ENCODE peak calls at places on chromosome 18, in ten cellular contexts. S, M, F, L, T, Y, J, R, V and W are unnamed samples.

GRCh38 chr18:78770149-78771139 is 209.2 kb upstream of the SALL3 start:
- DNase-seq in S (no peak), M (no peak), F (no peak), L (no peak), T (peak; percentile 66), Y (no peak), J (no peak), R (no peak), V (no peak), W (no peak)

GRCh38 chr18:52236134-52236533 is 103.9 kb upstream of the DCC start:
- DNase-seq in S (no peak), M (no peak), F (no peak), L (no peak), T (no peak), Y (no peak), J (no peak), R (no peak), V (no peak), W (no peak)

GRCh38 chr18:57853864-57854263 is 50.7 kb upstream of the ATP8B1 start:
- DNase-seq in S (no peak), M (no peak), F (no peak), L (no peak), T (no peak), Y (no peak), J (no peak), R (no peak), V (no peak), W (no peak)

GRCh38 chr18:5391427-5391826 is 95.9 kb upstream of the ZBTB14 start:
- DNase-seq in S (no peak), M (no peak), F (no peak), L (no peak), T (no peak), Y (no peak), J (no peak), R (no peak), V (no peak), W (no peak)

GRCh38 chr18:36578871-36579270 is 249.9 kb downstream of the TPGS2 start:
- DNase-seq in S (no peak), M (no peak), F (no peak), L (no peak), T (no peak), Y (no peak), J (no peak), R (no peak), V (no peak), W (no peak)

GRCh38 chr18:78884502-78884901 is 95.1 kb upstream of the SALL3 start:
- DNase-seq in S (no peak), M (no peak), F (no peak), L (no peak), T (no peak), Y (no peak), J (no peak), R (no peak), V (no peak), W (no peak)

GRCh38 chr18:70036771-70037452 is 89.2 kb upstream of the CD226 start:
- DNase-seq in S (no peak), M (no peak), F (no peak), L (no peak), T (no peak), Y (no peak), J (no peak), R (no peak), V (no peak), W (no peak)

GRCh38 chr18:75304678-75305557 is 94.3 kb downstream of the TSHZ1 start:
- DNase-seq in S (no peak), M (no peak), F (no peak), L (no peak), T (no peak), Y (no peak), J (no peak), R (no peak), V (no peak), W (peak; percentile 46)

GRCh38 chr18:49548266-49548665 is 13.6 kb upstream of the LIPG start:
- DNase-seq in S (no peak), M (no peak), F (no peak), L (no peak), T (no peak), Y (no peak), J (no peak), R (no peak), V (no peak), W (no peak)

GRCh38 chr18:52237551-52237950 is 102.4 kb upstream of the DCC start:
- DNase-seq in S (no peak), M (no peak), F (no peak), L (no peak), T (no peak), Y (no peak), J (no peak), R (no peak), V (no peak), W (no peak)

GRCh38 chr18:49061906-49062831 is 111.4 kb upstream of the SMAD7 start:
- DNase-seq in S (no peak), M (no peak), F (no peak), L (no peak), T (no peak), Y (no peak), J (no peak), R (no peak), V (peak; percentile 65), W (no peak)

GRCh38 chr18:36534154-36534688 is 236.7 kb downstream of the FHOD3 start:
- DNase-seq in S (no peak), M (no peak), F (no peak), L (no peak), T (no peak), Y (no peak), J (no peak), R (no peak), V (no peak), W (no peak)

GRCh38 chr18:30886998-30887397 is 155.5 kb downstream of the DSC3 start:
- DNase-seq in S (no peak), M (no peak), F (no peak), L (no peak), T (no peak), Y (no peak), J (no peak), R (no peak), V (no peak), W (no peak)

GRCh38 chr18:62329676-62330454 is 4.8 kb downstream of the TNFRSF11A start:
- DNase-seq in S (no peak), M (no peak), F (no peak), L (no peak), T (no peak), Y (no peak), J (peak; percentile 82), R (peak; percentile 54), V (no peak), W (no peak)
- H3K4me1 ChIP-seq in S (peaks cover 24% of the 10 kb centered on the region), M (peaks cover 6% of the 10 kb centered on the region), F (peaks cover 13% of the 10 kb centered on the region), L (peaks cover 17% of the 10 kb centered on the region), T (peaks cover 9% of the 10 kb centered on the region), Y (peaks cover 8% of the 10 kb centered on the region), J (peaks cover 70% of the 10 kb centered on the region), R (peaks cover 29% of the 10 kb centered on the region), V (no peaks in the 10 kb centered on the region), W (peaks cover 6% of the 10 kb centered on the region)

GRCh38 chr18:23868341-23868740 is 146.2 kb upstream of the TTC39C start:
- DNase-seq in S (no peak), M (no peak), F (no peak), L (no peak), T (no peak), Y (no peak), J (no peak), R (no peak), V (no peak), W (no peak)
- H3K4me1 ChIP-seq in S (peaks cover 70% of the 10 kb centered on the region), M (peaks cover 2% of the 10 kb centered on the region), F (peaks cover 54% of the 10 kb centered on the region), L (no peaks in the 10 kb centered on the region), T (no peaks in the 10 kb centered on the region), Y (no peaks in the 10 kb centered on the region), J (peaks cover 5% of the 10 kb centered on the region), R (no peaks in the 10 kb centered on the region), V (no peaks in the 10 kb centered on the region), W (peaks cover 10% of the 10 kb centered on the region)

GRCh38 chr18:9120796-9121195 is 15.8 kb upstream of the ANKRD12 start:
- DNase-seq in S (no peak), M (no peak), F (no peak), L (no peak), T (no peak), Y (no peak), J (no peak), R (no peak), V (no peak), W (no peak)

GRCh38 chr18:9117980-9118841 is 15.7 kb downstream of the NDUFV2 start:
- DNase-seq in S (no peak), M (no peak), F (no peak), L (no peak), T (no peak), Y (no peak), J (no peak), R (no peak), V (no peak), W (no peak)

GRCh38 chr18:9113468-9114149 is 11.1 kb downstream of the NDUFV2 start:
- DNase-seq in S (no peak), M (no peak), F (no peak), L (no peak), T (no peak), Y (no peak), J (no peak), R (no peak), V (no peak), W (no peak)

DNA sequence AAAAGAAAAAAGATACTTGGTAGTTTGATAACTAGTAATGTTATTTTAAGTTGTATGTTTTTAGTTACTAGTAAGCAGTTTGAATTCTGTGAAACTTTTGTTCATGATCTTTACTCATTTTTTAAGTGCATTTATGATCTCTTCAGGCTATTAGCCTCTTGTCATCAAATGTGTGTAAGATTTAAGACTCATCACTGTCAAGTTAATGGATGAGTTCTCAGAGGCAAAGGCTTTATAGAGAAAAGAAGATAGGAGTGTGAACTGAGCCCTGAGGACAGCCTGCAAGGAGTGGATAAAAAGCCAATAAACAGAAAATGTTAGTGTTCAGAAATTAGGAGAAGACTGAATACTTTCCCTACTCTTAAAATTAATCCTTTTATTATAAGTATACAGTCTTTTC is 13.5 kb downstream of the NDUFV2 start:
- DNase-seq in S (no peak), M (no peak), F (no peak), L (no peak), T (no peak), Y (no peak), J (no peak), R (no peak), V (no peak), W (no peak)
- H3K4me1 ChIP-seq in S (peaks cover 77% of the 10 kb centered on the region), M (peaks cover 1% of the 10 kb centered on the region), F (peaks cover 52% of the 10 kb centered on the region), L (peaks cover 91% of the 10 kb centered on the region), T (no peaks in the 10 kb centered on the region), Y (peaks cover 31% of the 10 kb centered on the region), J (peaks cover 29% of the 10 kb centered on the region), R (peaks cover 59% of the 10 kb centered on the region), V (no peaks in the 10 kb centered on the region), W (peaks cover 7% of the 10 kb centered on the region)

DNA sequence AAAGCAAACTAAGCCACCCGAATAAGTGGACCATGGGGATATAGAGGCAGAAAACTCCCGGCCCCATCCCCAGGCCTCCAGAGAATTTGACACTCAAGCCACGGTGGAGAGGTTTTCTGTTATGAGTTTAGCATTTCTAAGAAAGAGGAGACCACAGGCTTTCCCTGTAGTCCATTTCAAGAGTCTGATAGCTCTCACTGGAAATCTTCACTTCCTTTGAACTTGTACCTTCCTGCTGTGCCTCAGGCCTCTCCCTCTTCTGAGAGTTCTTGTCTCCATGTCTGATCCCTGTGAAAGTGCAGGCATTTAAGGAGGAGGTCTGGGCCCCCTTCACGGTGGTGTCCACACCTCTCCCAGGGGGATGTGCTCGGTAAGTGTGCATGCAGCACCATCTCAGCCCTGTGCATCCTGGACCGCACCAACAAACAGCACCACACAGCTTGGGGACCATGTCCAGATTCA is 113.7 kb downstream of the BCL2 start:
- DNase-seq in S (no peak), M (no peak), F (no peak), L (no peak), T (no peak), Y (no peak), J (no peak), R (no peak), V (no peak), W (no peak)
- H3K4me1 ChIP-seq in S (peaks cover 90% of the 10 kb centered on the region), M (no peaks in the 10 kb centered on the region), F (peaks cover 74% of the 10 kb centered on the region), L (peaks cover 34% of the 10 kb centered on the region), T (no peaks in the 10 kb centered on the region), Y (no peaks in the 10 kb centered on the region), J (no peaks in the 10 kb centered on the region), R (no peaks in the 10 kb centered on the region), V (no peaks in the 10 kb centered on the region), W (peaks cover 22% of the 10 kb centered on the region)

GRCh38 chr18:11118051-11118450 is 31.3 kb downstream of the PIEZO2 start:
- DNase-seq in S (no peak), M (no peak), F (no peak), L (no peak), T (no peak), Y (no peak), J (no peak), R (no peak), V (no peak), W (no peak)
- H3K4me1 ChIP-seq in S (no peaks in the 10 kb centered on the region), M (no peaks in the 10 kb centered on the region), F (no peaks in the 10 kb centered on the region), L (no peaks in the 10 kb centered on the region), T (no peaks in the 10 kb centered on the region), Y (no peaks in the 10 kb centered on the region), J (no peaks in the 10 kb centered on the region), R (no peaks in the 10 kb centered on the region), V (no peaks in the 10 kb centered on the region), W (no peaks in the 10 kb centered on the region)